ENCODE peak calls at places on chromosomes 3 and 15, in five cellular contexts. M is right cardiac atrium; T is astrocyte of the hippocampus; C is effector CD8-positive, alpha-beta T cell; V is stimulated activated CD4-positive, alpha-beta T cell treated with anti-CD3 and anti-CD28 coated beads, Interleukin-4, amount 100 ng/mL, for 24 hours. X is an unnamed sample.

GRCh38 chr3:141328286-141329166 is 39.8 kb upstream of the ZBTB38 start:
- DNase-seq in M (no peak), C (no peak), T (no peak), V (no peak), X (no peak)

GRCh38 chr3:5292512-5292911 is 105.0 kb downstream of the EDEM1 start:
- DNase-seq in T (no peak), V (no peak), C (no peak), M (no peak), X (peak)

GRCh38 chr3:119663885-119664284 is 3.5 kb upstream of the POPDC2 start:
- DNase-seq in V (no peak), C (no peak), T (no peak), M (no peak), X (no peak)

GRCh38 chr3:175270199-175270837 is 411.2 kb downstream of the NAALADL2 start:
- DNase-seq in M (no peak), V (no peak), T (peak), C (no peak), X (peak)

GRCh38 chr15:82064824-82065223 is 19.0 kb upstream of the MEX3B start:
- DNase-seq in C (no peak), T (no peak), M (no peak), V (no peak), X (no peak)

GRCh38 chr15:69727257-69727924 is 274.8 kb downstream of the RPLP1 start:
- DNase-seq in V (no peak), C (no peak), M (no peak), T (no peak), X (peak)

GRCh38 chr15:92377083-92377789 is 16.4 kb upstream of the ST8SIA2 start:
- DNase-seq in M (no peak), C (no peak), T (peak), V (no peak), X (no peak)

GRCh38 chr3:54830658-54831057 is 97.2 kb downstream of the LRTM1 start:
- DNase-seq in C (no peak), T (peak), V (no peak), M (no peak), X (peak)

GRCh38 chr3:155418426-155418825 is 124.9 kb upstream of the STRIT1 start:
- DNase-seq in T (peak), C (no peak), V (no peak), M (peak), X (no peak)

GRCh38 chr3:17176757-17177156 is 292.0 kb downstream of the PLCL2 start:
- DNase-seq in T (no peak), V (no peak), M (no peak), C (no peak), X (no peak)

GRCh38 chr15:48451241-48451640 is 120.0 kb downstream of the DUT start:
- DNase-seq in T (no peak), M (no peak), C (no peak), V (no peak), X (no peak)

GRCh38 chr15:74723754-74724334 is 1.5 kb downstream of the CYP1A1 start:
- DNase-seq in V (peak), T (peak), C (no peak), M (no peak), X (peak)

GRCh38 chr15:98888839-98889479 is 118.6 kb downstream of the PGPEP1L start:
- DNase-seq in V (no peak), T (peak), C (no peak), M (no peak), X (no peak)

GRCh38 chr3:80785475-80785874 is 976.0 kb downstream of the GBE1 start:
- DNase-seq in T (peak), C (no peak), V (no peak), M (no peak), X (peak)

GRCh38 chr3:10778492-10779292 is 37.3 kb upstream of the SLC6A11 start:
- DNase-seq in M (no peak), V (no peak), T (no peak), C (no peak), X (no peak)